ENCODE peak calls at places on chromosomes 4 and X, in seven cellular contexts. N is transverse colon, X is hepatocyte, C is colonic mucosa, K is brain microvascular endothelial cell, A is IMR-90, M is coronary artery. Z is an unnamed sample.

GRCh38 chrX:140762061-140762460 is 52.5 kb downstream of the LINC00632 start:
- DNase-seq in K (peak), M (no peak), X (peak), N (peak), A (peak), C (peak), Z (peak)

GRCh38 chrX:28884823-28885222 is 297.6 kb downstream of the IL1RAPL1 start:
- DNase-seq in M (no peak), A (no peak), N (no peak), X (no peak), C (no peak), K (no peak), Z (no peak)

GRCh38 chr4:174764105-174764729 is 64.8 kb downstream of the GLRA3 start:
- DNase-seq in M (no peak), K (no peak), C (no peak), X (peak), N (no peak), A (peak), Z (peak)

GRCh38 chrX:130055103-130055502 is 55.2 kb downstream of the ELF4 start:
- DNase-seq in A (peak), N (no peak), X (no peak), M (no peak), K (peak), C (no peak), Z (no peak)

GRCh38 chr4:105966046-105966445 is 70.8 kb downstream of the NPNT start:
- DNase-seq in A (peak), C (no peak), N (no peak), K (peak), X (peak), M (no peak), Z (peak)

GRCh38 chrX:147737690-147738089 is 174.0 kb upstream of the FMR1 start:
- DNase-seq in A (no peak), K (no peak), N (no peak), X (no peak), C (no peak), M (no peak), Z (no peak)

GRCh38 chrX:134774190-134775048 is 116.1 kb upstream of the PLAC1 start:
- DNase-seq in X (no peak), C (no peak), N (no peak), M (no peak), A (peak), K (no peak), Z (peak)

GRCh38 chr4:170110290-170110672 is 20.5 kb upstream of the AADAT start:
- DNase-seq in K (no peak), A (no peak), N (no peak), M (no peak), C (no peak), X (no peak), Z (no peak)

GRCh38 chr4:106473515-106473914 is 104.9 kb upstream of the GIMD1 start:
- DNase-seq in A (no peak), N (no peak), M (no peak), K (no peak), C (no peak), X (no peak), Z (no peak)

GRCh38 chr4:2412534-2412884 is 5.9 kb downstream of the ZFYVE28 start:
- DNase-seq in K (no peak), M (no peak), X (peak), N (peak), C (peak), A (no peak), Z (peak)

GRCh38 chr4:122831515-122832196 is 5.0 kb downstream of the FGF2 start:
- DNase-seq in K (no peak), X (no peak), N (no peak), A (peak), M (no peak), C (no peak), Z (peak)

GRCh38 chrX:133415276-133416105 is at the start of gene GPC4:
- DNase-seq in C (peak), X (peak), M (peak), K (peak), A (no peak), N (peak), Z (peak)

GRCh38 chr4:149264093-149264733 is 551.4 kb downstream of the IQCM start:
- DNase-seq in X (peak), K (peak), M (no peak), N (peak), C (peak), A (peak), Z (peak)

GRCh38 chr4:127586922-127587571 is 45.7 kb upstream of the INTU start:
- DNase-seq in C (no peak), N (no peak), M (no peak), A (peak), K (peak), X (peak), Z (peak)

GRCh38 chr4:5839751-5840674 is 52.9 kb downstream of the CRMP1 start:
- DNase-seq in X (no peak), C (peak), K (no peak), A (no peak), N (peak), M (no peak), Z (no peak)

GRCh38 chr4:119774840-119775239 is 146.2 kb upstream of the PDE5A start:
- DNase-seq in K (no peak), A (no peak), M (no peak), N (no peak), X (no peak), C (no peak), Z (no peak)

GRCh38 chrX:39613508-39613921 is 484.2 kb downstream of the BCOR start:
- DNase-seq in C (peak), A (no peak), N (peak), X (peak), K (no peak), M (no peak), Z (no peak)

GRCh38 chrX:129747533-129747932 is 8.8 kb downstream of the XPNPEP2 start:
- DNase-seq in K (no peak), X (no peak), N (no peak), M (no peak), C (no peak), A (no peak), Z (no peak)

GRCh38 chr4:17932041-17932440 is 89.5 kb downstream of the LCORL start:
- DNase-seq in C (no peak), N (no peak), K (no peak), M (no peak), X (no peak), A (peak), Z (peak)

GRCh38 chr4:143559757-143560147 is 46.2 kb downstream of the SMARCA5 start:
- DNase-seq in X (peak), C (no peak), K (no peak), A (no peak), M (no peak), N (no peak), Z (no peak)
- H3K4me3 ChIP-seq in X (peak), C (peak), K (peak), A (peak), M (peak), N (peak), Z (peak)

GRCh38 chrX:54788446-54788845 is 9.6 kb downstream of the ITIH6 start:
- DNase-seq in A (no peak), C (no peak), K (no peak), X (no peak), M (no peak), N (no peak), Z (no peak)

GRCh38 chrX:54785901-54786300 is 12.2 kb downstream of the ITIH6 start:
- DNase-seq in A (no peak), X (no peak), K (no peak), C (no peak), M (no peak), N (no peak), Z (peak)

GRCh38 chrX:54786972-54787371 is 11.1 kb downstream of the ITIH6 start:
- DNase-seq in M (no peak), X (no peak), C (peak), K (no peak), A (no peak), N (peak), Z (peak)
- TF ChIP-seq CTCF in M (no peak), X (peak), C (peak), K (peak), A (no peak), N (peak), Z (peak)

DNA sequence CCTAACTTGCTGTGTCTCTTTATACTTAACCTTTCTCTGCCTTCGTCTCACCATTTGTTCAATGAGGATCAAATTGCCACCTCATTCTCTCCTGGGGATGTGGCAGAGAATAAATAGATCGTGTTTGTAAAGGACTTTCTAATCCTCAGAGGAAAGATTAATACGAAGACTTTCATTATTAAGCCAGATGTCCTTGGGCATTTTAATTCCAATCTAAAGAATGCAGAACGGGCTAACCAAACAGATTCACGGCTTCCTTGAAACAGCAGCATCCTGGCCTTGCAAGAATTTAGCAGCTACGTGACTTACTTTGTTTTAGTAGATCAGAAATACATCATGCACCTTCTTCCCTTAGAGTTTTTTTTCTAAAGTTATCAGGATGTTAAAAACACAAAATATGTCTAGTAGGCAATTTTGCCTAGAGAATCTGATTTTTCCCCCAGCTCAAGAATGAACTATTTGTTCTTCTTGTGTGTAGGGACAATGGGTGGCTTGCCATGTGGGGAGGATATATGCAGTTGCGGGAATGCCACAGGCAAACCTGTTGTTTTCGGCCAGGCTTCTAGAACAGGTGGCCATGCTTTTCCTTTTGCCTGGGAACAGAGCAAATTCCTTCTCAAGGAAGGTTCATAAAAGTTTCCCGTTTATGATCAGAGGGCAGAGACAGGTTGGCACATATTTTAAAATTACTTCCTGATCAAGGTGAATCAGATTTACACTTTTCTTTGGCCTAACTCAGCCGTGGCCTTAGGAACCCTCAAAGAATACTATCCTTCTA is 3.0 kb downstream of the MID1 start:
- DNase-seq in C (no peak), A (no peak), N (no peak), K (no peak), X (no peak), M (no peak), Z (no peak)
- H3K4me3 ChIP-seq in C (no peak), A (peak), N (no peak), K (no peak), X (no peak), M (peak), Z (peak)

GRCh38 chrX:144334577-144334976 is 450.7 kb downstream of the UBE2NL start:
- DNase-seq in X (no peak), N (no peak), A (no peak), C (no peak), K (no peak), M (no peak), Z (no peak)

GRCh38 chrX:144333429-144333828 is 449.6 kb downstream of the UBE2NL start:
- DNase-seq in N (no peak), X (no peak), M (no peak), C (no peak), K (no peak), A (no peak), Z (no peak)

DNA sequence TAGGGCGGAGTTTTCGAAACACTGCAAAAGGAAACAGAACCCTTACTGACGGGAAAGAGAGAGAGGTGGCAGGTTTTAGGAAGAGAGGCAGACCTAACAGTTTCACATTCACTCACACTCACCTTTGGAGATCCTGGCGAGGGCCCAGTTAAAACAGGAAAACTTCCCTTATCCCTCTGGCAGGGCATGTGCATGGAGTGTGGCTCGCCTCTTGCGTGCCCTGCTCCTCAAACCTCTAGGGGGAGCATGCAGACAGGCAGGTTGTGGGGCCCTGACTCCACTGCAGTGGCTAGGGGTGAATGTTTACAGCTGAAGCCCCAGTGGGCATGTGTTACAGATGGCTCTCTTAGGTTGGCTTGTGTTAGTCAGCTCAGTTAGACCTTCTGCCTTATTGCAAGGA is 451.5 kb downstream of the UBE2NL start:
- DNase-seq in A (no peak), C (no peak), K (no peak), M (no peak), X (no peak), N (no peak), Z (no peak)
- TF ChIP-seq CTCF in A (no peak), C (no peak), K (no peak), M (no peak), X (no peak), N (no peak), Z (no peak)

GRCh38 chr4:82785248-82786003 is 13.2 kb downstream of the SCD5 start:
- DNase-seq in N (no peak), C (no peak), X (no peak), A (peak), K (peak), M (no peak), Z (peak)

GRCh38 chr4:82782626-82783025 is 16.0 kb downstream of the SCD5 start:
- DNase-seq in X (no peak), K (no peak), N (no peak), A (no peak), C (no peak), M (peak), Z (peak)

GRCh38 chr4:82786794-82787193 is 11.8 kb downstream of the SCD5 start:
- DNase-seq in A (no peak), K (no peak), M (no peak), N (no peak), X (no peak), C (no peak), Z (no peak)

GRCh38 chr4:82786004-82786400 is 12.6 kb downstream of the SCD5 start:
- DNase-seq in K (no peak), A (no peak), X (no peak), C (no peak), M (no peak), N (no peak), Z (peak)

DNA sequence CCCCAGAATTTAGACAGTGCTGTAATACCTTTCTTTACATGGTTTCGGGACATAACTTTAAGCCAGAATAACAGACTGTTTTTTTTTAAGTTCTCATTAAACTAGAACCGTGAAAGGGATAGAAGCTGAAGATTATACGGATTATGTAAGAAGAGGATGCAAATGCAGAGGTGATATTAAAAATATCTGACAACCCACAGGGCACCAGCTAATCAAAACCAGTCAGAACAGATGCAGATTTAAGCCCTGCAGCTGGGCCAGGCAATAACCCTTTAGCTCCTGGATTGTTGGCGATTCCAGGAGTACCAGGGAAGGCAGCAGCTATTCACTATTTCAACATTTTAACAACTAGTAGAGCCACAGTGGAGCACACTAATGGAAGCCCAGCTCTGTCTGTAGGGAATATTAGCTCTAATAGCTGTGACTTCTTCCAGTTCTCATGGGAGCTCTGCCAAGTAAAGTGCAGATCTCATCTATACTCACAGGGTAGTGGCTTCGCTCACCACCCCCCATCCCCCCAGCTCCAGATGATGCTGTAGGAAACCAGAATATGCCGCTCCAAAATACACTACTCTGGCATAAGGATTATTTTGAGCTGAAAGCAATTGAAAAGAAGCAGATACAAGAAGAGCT is 13.9 kb downstream of the SCD5 start:
- DNase-seq in X (no peak), A (peak), N (no peak), C (no peak), M (no peak), K (peak), Z (peak)
- H3K4me3 ChIP-seq in X (no peak), A (no peak), N (no peak), C (no peak), M (no peak), K (peak), Z (no peak)

DNA sequence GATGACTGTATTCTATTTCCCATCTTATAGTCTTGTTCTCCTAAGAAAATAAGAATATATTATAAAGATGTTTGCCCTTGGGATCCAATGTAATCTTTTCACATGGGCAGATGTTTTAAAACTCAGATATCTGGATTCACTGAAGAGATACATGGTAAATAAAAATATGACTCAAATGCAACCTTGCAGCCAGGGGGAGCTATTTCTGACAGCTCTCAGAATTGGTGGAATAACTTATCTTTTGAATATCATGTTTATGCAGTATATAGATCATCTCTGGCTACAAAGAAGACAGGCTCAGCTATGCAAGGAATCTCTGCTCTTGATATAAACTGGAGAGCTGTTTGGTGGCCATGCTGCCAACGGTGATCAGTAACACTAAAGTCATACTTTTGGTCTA is 274.7 kb downstream of the GLUD2 start:
- DNase-seq in C (no peak), X (no peak), K (peak), N (no peak), A (no peak), M (no peak), Z (peak)
- TF ChIP-seq CTCF in C (no peak), X (no peak), K (peak), N (peak), A (peak), M (no peak), Z (peak)